ENCODE peak calls at places on chromosome 3, in four cellular contexts. C is A549, U is left ventricle myocardium inferior, L is tibial nerve. H is an unnamed sample.

GRCh38 chr3:100400424-100400781 is 486 bp downstream of the TOMM70 start:
- DNase-seq in C (peak; percentile 3), U (no peak), L (no peak), H (no peak)

GRCh38 chr3:188950832-188951489 is 220.8 kb upstream of the TPRG1 start:
- DNase-seq in C (peak; percentile 92), U (peak; percentile 61), L (peak; percentile 60), H (no peak)

GRCh38 chr3:128591728-128592426 is 58.7 kb downstream of the RPN1 start:
- DNase-seq in C (no peak), U (no peak), L (no peak), H (no peak)

GRCh38 chr3:99923873-99924272 is 106.2 kb downstream of the CMSS1 start:
- DNase-seq in C (no peak), U (no peak), L (no peak), H (no peak)

GRCh38 chr3:119884161-119884557 is 102.3 kb downstream of the NR1I2 start:
- DNase-seq in C (no peak), U (no peak), L (no peak), H (no peak)

GRCh38 chr3:160296591-160296990 is 71.4 kb downstream of the C3orf80 start:
- DNase-seq in C (no peak), U (no peak), L (no peak), H (no peak)

GRCh38 chr3:15601046-15601398 is 347 bp downstream of the HACL1 start:
- DNase-seq in C (no peak), U (no peak), L (no peak), H (no peak)

GRCh38 chr3:178669046-178669445 is 132.8 kb downstream of the KCNMB2 start:
- DNase-seq in C (no peak), U (no peak), L (no peak), H (no peak)

GRCh38 chr3:32414527-32415202 is 23.0 kb downstream of the CMTM7 start:
- DNase-seq in C (no peak), U (no peak), L (no peak), H (no peak)

GRCh38 chr3:42914771-42915515 is 9.0 kb downstream of the ZNF662 start:
- DNase-seq in C (peak; percentile 5), U (no peak), L (no peak), H (no peak)

GRCh38 chr3:113219605-113220300 is 8.4 kb downstream of the BOC start:
- DNase-seq in C (no peak), U (no peak), L (no peak), H (no peak)

GRCh38 chr3:108090066-108090700 is 648 bp downstream of the CD47 start:
- DNase-seq in C (peak; percentile 52), U (peak; percentile 25), L (peak; percentile 19), H (no peak)
- H3K4me1 ChIP-seq in C (peaks cover 11% of the 10 kb centered on the region), U (peaks cover 51% of the 10 kb centered on the region), L (no peaks in the 10 kb centered on the region), H (peaks cover 27% of the 10 kb centered on the region)

DNA sequence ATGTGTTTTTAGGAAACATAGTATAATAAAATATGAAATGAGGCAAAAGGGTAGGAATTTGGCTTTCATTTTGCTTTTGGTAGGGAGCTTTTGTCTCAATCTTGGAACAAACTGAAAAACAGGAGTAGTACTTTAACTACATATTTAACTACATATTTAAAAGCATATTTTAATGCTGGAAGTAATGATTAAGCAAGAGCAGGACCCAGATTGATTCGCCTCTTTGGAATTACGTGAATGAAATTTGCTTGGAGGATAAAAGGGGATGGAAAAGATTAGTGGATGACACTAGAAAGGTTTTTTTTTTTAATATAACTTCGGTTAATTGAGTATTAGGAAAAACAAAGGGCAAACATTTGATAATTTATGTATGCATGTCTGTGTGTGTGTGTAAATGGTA is 11.2 kb upstream of the TMEM212 start:
- DNase-seq in C (no peak), U (no peak), L (no peak), H (no peak)
- TF ChIP-seq CTCF in C (no peak), U (no peak), L (no peak), H (no peak)

GRCh38 chr3:49171775-49172500 is 540 bp downstream of the KLHDC8B start:
- DNase-seq in C (no peak), U (no peak), L (no peak), H (no peak)
- H3K4me3 ChIP-seq in C (peak overlapping the region; percentile 66), U (peak overlapping the region; percentile 84), L (peak overlapping the region; percentile 54), H (peak overlapping the region; percentile 48)

DNA sequence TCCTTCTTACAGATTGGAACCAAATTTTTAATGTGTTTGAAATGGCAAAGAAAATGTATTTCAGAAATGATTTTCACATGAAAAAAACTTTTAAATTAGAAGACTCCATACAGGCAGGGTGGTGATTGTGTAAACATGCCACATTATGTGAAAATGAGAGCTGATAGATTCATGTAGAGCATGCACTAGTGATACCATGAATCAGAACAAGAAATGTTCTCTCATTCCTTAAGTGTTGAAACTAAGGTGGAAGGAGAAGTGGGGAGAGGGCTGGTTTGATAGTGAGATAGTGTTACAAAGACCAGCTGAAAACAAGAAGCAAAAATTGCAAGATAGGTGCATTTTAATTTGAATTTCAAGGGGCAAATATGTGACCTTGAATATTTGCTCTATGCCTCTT is 100.3 kb downstream of the CCNL1 start:
- DNase-seq in C (no peak), U (no peak), L (no peak), H (no peak)
- H3K4me1 ChIP-seq in C (no peaks in the 10 kb centered on the region), U (peaks cover 7% of the 10 kb centered on the region), L (no peaks in the 10 kb centered on the region), H (no peaks in the 10 kb centered on the region)

GRCh38 chr3:74897006-74897405 is 282.5 kb upstream of the CNTN3 start:
- DNase-seq in C (peak; percentile 5), U (no peak), L (no peak), H (no peak)
- TF ChIP-seq CTCF in C (no peak), U (peak; percentile 43), L (no peak), H (no peak)

GRCh38 chr3:87949879-87950208 is 109.0 kb downstream of the CGGBP1 start:
- DNase-seq in C (no peak), U (no peak), L (no peak), H (no peak)
- H3K4me3 ChIP-seq in C (no peak overlapping the region), U (no peak overlapping the region), L (no peak overlapping the region), H (no peak overlapping the region)

GRCh38 chr3:141403576-141403975 is 35.3 kb downstream of the ZBTB38 start:
- DNase-seq in C (no peak), U (no peak), L (no peak), H (no peak)

GRCh38 chr3:141401095-141401494 is 32.8 kb downstream of the ZBTB38 start:
- DNase-seq in C (no peak), U (no peak), L (no peak), H (no peak)

GRCh38 chr3:141399979-141400971 is 32.0 kb downstream of the ZBTB38 start:
- DNase-seq in C (peak; percentile 35), U (no peak), L (no peak), H (no peak)

GRCh38 chr3:141401584-141402475 is 33.5 kb downstream of the ZBTB38 start:
- DNase-seq in C (peak; percentile 56), U (peak; percentile 62), L (no peak), H (peak; percentile 63)

GRCh38 chr3:141402476-141403171 is 34.3 kb downstream of the ZBTB38 start:
- DNase-seq in C (peak; percentile 74), U (peak; percentile 84), L (peak; percentile 54), H (peak; percentile 69)
- H3K4me1 ChIP-seq in C (peaks cover 84% of the 10 kb centered on the region), U (peaks cover 84% of the 10 kb centered on the region), L (peaks cover 16% of the 10 kb centered on the region), H (peaks cover 25% of the 10 kb centered on the region)

DNA sequence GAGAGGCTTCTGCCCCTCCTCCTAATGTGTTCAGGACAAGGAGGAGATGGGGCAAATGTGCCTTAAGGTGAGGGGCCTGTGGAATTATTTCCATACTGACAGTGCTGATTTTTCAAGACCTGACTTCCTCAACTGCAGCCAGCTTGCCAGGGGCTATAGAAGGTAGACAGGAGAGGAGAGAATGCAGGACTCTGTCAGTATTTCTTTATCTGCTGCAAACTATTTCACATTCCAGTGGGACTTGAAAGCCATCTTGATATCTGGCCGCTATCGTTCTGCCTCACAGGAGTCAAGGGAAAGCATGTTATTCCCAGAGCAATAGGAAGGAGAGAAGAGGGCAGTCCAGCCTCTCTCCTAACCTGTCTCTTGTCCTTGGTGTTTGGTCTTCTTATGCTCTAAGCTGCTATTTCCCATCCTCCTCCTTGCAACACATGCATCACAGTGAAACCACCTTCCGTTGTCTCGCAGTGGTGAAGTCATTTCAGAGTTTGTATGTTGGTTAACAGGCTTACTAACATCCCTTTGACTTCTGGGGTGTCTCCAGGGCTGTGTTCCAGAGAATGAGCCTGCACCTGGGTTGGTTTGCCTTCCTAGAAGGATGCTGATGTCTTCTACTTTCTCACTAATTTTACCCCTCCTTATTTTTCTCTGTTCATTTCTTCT is 95.1 kb upstream of the MRPS22 start:
- DNase-seq in C (no peak), U (no peak), L (no peak), H (no peak)
- TF ChIP-seq CTCF in C (no peak), U (no peak), L (no peak), H (no peak)

DNA sequence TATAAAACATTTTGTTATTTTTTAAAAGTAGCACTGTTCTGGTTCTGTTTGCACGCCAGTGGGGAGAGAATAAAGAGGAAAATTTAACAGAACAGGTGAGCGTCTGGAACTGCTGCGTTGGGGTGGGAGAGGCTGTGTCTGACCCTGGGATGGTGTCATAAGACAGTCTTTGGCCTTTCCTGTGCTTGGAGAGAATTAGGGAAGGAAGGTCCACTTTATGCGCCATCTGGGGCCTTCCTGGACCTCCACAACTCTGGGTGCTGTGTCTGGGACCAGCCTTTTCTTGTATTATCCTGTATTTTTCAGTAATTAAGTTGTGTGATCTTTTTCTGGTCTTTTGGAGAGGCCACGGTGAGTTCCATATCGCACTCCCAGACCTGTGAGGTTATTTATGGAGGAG is 3.3 kb downstream of the FAM43A start:
- DNase-seq in C (no peak), U (no peak), L (no peak), H (no peak)
- H3K4me3 ChIP-seq in C (no peak overlapping the region), U (peak overlapping the region; percentile 93), L (no peak overlapping the region), H (no peak overlapping the region)

H was measured in mucosa of descending colon.